ENCODE peak calls at places on chromosomes 13 and 19, in nine cellular contexts. Y, H, J, T, Q, U, W, K and L are unnamed samples.

GRCh38 chr13:59408738-59409137 is 755.0 kb downstream of the DIAPH3 start:
- DNase-seq in Q (no peak), K (no peak), U (no peak), H (no peak), Y (no peak), W (no peak), J (no peak), T (no peak), L (no peak)

GRCh38 chr13:113141591-113141950 is 16.9 kb upstream of the PROZ start:
- DNase-seq in Q (no peak), H (peak), T (no peak), Y (no peak), U (no peak), K (no peak), W (no peak), J (no peak), L (no peak)

GRCh38 chr19:49560358-49560900 is 19.9 kb downstream of the NOSIP start:
- DNase-seq in Q (no peak), W (peak), T (peak), U (peak), H (peak), K (no peak), J (no peak), Y (no peak), L (no peak)

GRCh38 chr19:2199215-2199614 is 35.5 kb downstream of the DOT1L start:
- DNase-seq in W (no peak), K (no peak), U (no peak), T (no peak), Y (no peak), H (no peak), J (peak), Q (peak), L (no peak)

GRCh38 chr13:25874907-25875306 is 176.9 kb downstream of the SHISA2 start:
- DNase-seq in Y (no peak), T (peak), W (peak), J (no peak), H (no peak), K (no peak), Q (no peak), U (peak), L (no peak)

GRCh38 chr13:39417643-39418042 is 185.3 kb downstream of the LHFPL6 start:
- DNase-seq in J (no peak), Q (no peak), Y (no peak), W (no peak), T (no peak), K (peak), U (no peak), H (peak), L (peak)

GRCh38 chr19:39971380-39971841 is 446 bp downstream of the PSMC4 start:
- DNase-seq in U (no peak), J (no peak), W (no peak), T (peak), Y (no peak), H (no peak), K (no peak), Q (peak), L (no peak)

GRCh38 chr13:93108111-93108581 is 118.5 kb upstream of the GPC6 start:
- DNase-seq in H (no peak), K (peak), Q (no peak), T (no peak), W (no peak), U (no peak), Y (no peak), J (no peak), L (peak)

GRCh38 chr19:48946789-48947542 is 7.7 kb upstream of the BAX start:
- DNase-seq in K (no peak), W (no peak), Q (no peak), U (no peak), T (no peak), J (no peak), Y (no peak), H (no peak), L (no peak)

GRCh38 chr19:1086618-1087017 is 8.6 kb downstream of the POLR2E start:
- DNase-seq in H (no peak), W (no peak), J (no peak), Y (no peak), U (no peak), Q (no peak), T (no peak), K (no peak), L (no peak)

GRCh38 chr19:3668331-3669133 is 31.7 kb downstream of the PIP5K1C start:
- DNase-seq in K (peak), Y (no peak), U (no peak), J (no peak), T (no peak), H (no peak), W (no peak), Q (no peak), L (peak)

GRCh38 chr19:29837448-29837961 is 25.7 kb downstream of the CCNE1 start:
- DNase-seq in T (peak), Y (no peak), K (no peak), H (no peak), U (no peak), J (peak), W (peak), Q (no peak), L (no peak)

GRCh38 chr19:1469200-1469935 is 9.6 kb downstream of the C19orf25 start:
- DNase-seq in Q (no peak), T (peak), J (no peak), U (no peak), W (no peak), Y (no peak), K (no peak), H (no peak), L (no peak)

GRCh38 chr13:30995331-30995730 is 62.9 kb downstream of the TEX26 start:
- DNase-seq in T (no peak), U (no peak), K (no peak), H (no peak), Q (no peak), J (no peak), Y (no peak), W (no peak), L (no peak)

GRCh38 chr13:113864303-113864890 is 521 bp upstream of the GAS6 start:
- DNase-seq in J (no peak), Q (no peak), U (no peak), T (no peak), W (no peak), Y (no peak), H (no peak), K (peak), L (no peak)

GRCh38 chr19:32372726-32373613 is 27.6 kb downstream of the ZNF507 start:
- DNase-seq in U (no peak), H (no peak), Q (no peak), K (peak), Y (no peak), T (no peak), J (no peak), W (no peak), L (no peak)

GRCh38 chr13:24159921-24160324 is 597 bp upstream of the SPATA13 start:
- DNase-seq in W (no peak), T (no peak), H (no peak), Y (no peak), K (no peak), Q (peak), J (no peak), U (no peak), L (no peak)

GRCh38 chr13:25988655-25989054 is 63.2 kb downstream of the SHISA2 start:
- DNase-seq in U (no peak), T (no peak), J (no peak), K (no peak), Y (no peak), H (no peak), Q (no peak), W (no peak), L (peak)

GRCh38 chr19:392375-392970 is 16.5 kb downstream of the C2CD4C start:
- DNase-seq in U (no peak), T (no peak), K (no peak), J (no peak), Q (no peak), H (peak), W (no peak), Y (no peak), L (no peak)

GRCh38 chr19:4376245-4376990 is 23.9 kb downstream of the SH3GL1 start:
- DNase-seq in H (no peak), U (no peak), J (no peak), Q (no peak), Y (no peak), T (no peak), W (no peak), K (no peak), L (no peak)

GRCh38 chr19:279231-279630 is 12.0 kb downstream of the PLPP2 start:
- DNase-seq in W (no peak), H (no peak), U (no peak), Q (no peak), K (no peak), T (no peak), Y (no peak), J (no peak), L (no peak)

GRCh38 chr19:5138606-5139594 is 170.0 kb downstream of the KDM4B start:
- DNase-seq in Q (no peak), W (peak), J (peak), U (peak), H (peak), T (peak), K (peak), Y (no peak), L (peak)

GRCh38 chr13:94778986-94779385 is 66.6 kb upstream of the SOX21 start:
- DNase-seq in K (no peak), Y (no peak), H (no peak), U (no peak), Q (no peak), W (no peak), T (no peak), J (no peak), L (no peak)

GRCh38 chr13:25463496-25463895 is 91.7 kb downstream of the ATP8A2 start:
- DNase-seq in Y (no peak), U (no peak), T (no peak), Q (no peak), H (no peak), K (no peak), W (no peak), J (no peak), L (peak)

GRCh38 chr19:4429266-4430200 is 27.1 kb downstream of the CHAF1A start:
- DNase-seq in K (no peak), W (no peak), T (no peak), Y (no peak), H (no peak), J (no peak), U (no peak), Q (no peak), L (peak)

GRCh38 chr19:32539240-32539916 is 41.6 kb upstream of the PDCD5 start:
- DNase-seq in H (no peak), U (no peak), T (no peak), Y (no peak), K (no peak), J (no peak), Q (peak), W (no peak), L (no peak)